ENCODE peak calls at places on chromosome 15, in seven cellular contexts. R is activated CD4-positive, alpha-beta T cell treated with anti-CD3 and anti-CD28 coated beads for 4 hours; A is occipital lobe; M is stimulated activated CD4-positive, alpha-beta T cell treated with anti-CD3 and anti-CD28 coated beads, Interleukin-2, amount 100 ng/mL, for 48 hours; I is T-helper 22 cell; O is psoas muscle; V is stimulated activated naive CD4-positive, alpha-beta T cell. F is an unnamed sample.

GRCh38 chr15:101126618-101127502 is 125.0 kb downstream of the CHSY1 start:
- DNase-seq in R (no peak), A (no peak), M (peak), I (no peak), O (no peak), V (no peak), F (peak)

GRCh38 chr15:93454788-93455187 is 365.8 kb upstream of the RGMA start:
- DNase-seq in R (no peak), A (no peak), M (no peak), I (no peak), O (no peak), V (no peak), F (no peak)

GRCh38 chr15:82178061-82178460 is 84.5 kb downstream of the EFL1 start:
- DNase-seq in R (no peak), A (no peak), M (no peak), I (no peak), O (no peak), V (no peak), F (no peak)

GRCh38 chr15:88225484-88225883 is 31.1 kb downstream of the NTRK3 start:
- DNase-seq in R (no peak), A (no peak), M (no peak), I (no peak), O (no peak), V (no peak), F (no peak)

GRCh38 chr15:66066439-66066838 is 187.1 kb downstream of the MEGF11 start:
- DNase-seq in R (no peak), A (no peak), M (no peak), I (no peak), O (no peak), V (no peak), F (no peak)

GRCh38 chr15:40439461-40440299 is 1.1 kb upstream of the BAHD1 start:
- DNase-seq in R (peak), A (peak), M (no peak), I (no peak), O (peak), V (peak), F (no peak)

GRCh38 chr15:99452010-99452409 is 113.8 kb upstream of the MEF2A start:
- DNase-seq in R (no peak), A (no peak), M (no peak), I (no peak), O (no peak), V (no peak), F (no peak)

GRCh38 chr15:90042766-90043525 is 41.8 kb downstream of the ZNF710 start:
- DNase-seq in R (no peak), A (no peak), M (no peak), I (no peak), O (peak), V (no peak), F (no peak)

GRCh38 chr15:77503764-77504163 is 83.1 kb downstream of the HMG20A start:
- DNase-seq in R (no peak), A (no peak), M (no peak), I (no peak), O (no peak), V (no peak), F (no peak)

GRCh38 chr15:25136119-25136518 is 181.3 kb downstream of the SNRPN start:
- DNase-seq in R (no peak), A (no peak), M (no peak), I (no peak), O (no peak), V (no peak), F (no peak)

GRCh38 chr15:85404922-85405293 is 24.5 kb downstream of the AKAP13 start:
- DNase-seq in R (no peak), A (no peak), M (no peak), I (no peak), O (no peak), V (no peak), F (no peak)

GRCh38 chr15:94703591-94703990 is 472.2 kb downstream of the MCTP2 start:
- DNase-seq in R (no peak), A (no peak), M (no peak), I (no peak), O (no peak), V (no peak), F (no peak)

GRCh38 chr15:22888120-22888859 is 49.8 kb downstream of the NIPA2 start:
- DNase-seq in R (no peak), A (no peak), M (no peak), I (no peak), O (no peak), V (no peak), F (peak)

GRCh38 chr15:68343579-68344225 is 66.2 kb downstream of the FEM1B start:
- DNase-seq in R (no peak), A (no peak), M (no peak), I (no peak), O (no peak), V (no peak), F (no peak)

GRCh38 chr15:70856884-70857546 is 3.1 kb upstream of the LARP6 start:
- DNase-seq in R (no peak), A (peak), M (no peak), I (no peak), O (peak), V (no peak), F (peak)

F was measured in AG09319.